ENCODE peak calls at places on chromosome 20, in four cellular contexts. K is IMR-90, Z is H9, L is H1. V is an unnamed sample.

GRCh38 chr20:31542201-31542842 is 28.1 kb downstream of the HM13 start:
- DNase-seq in L (no peak), Z (no peak), K (no peak), V (no peak)

GRCh38 chr20:49381558-49382493 is 100.6 kb downstream of the KCNB1 start:
- DNase-seq in Z (no peak), K (peak; percentile 10), L (no peak), V (no peak)

GRCh38 chr20:60046011-60046413 is 87.8 kb downstream of the CDH26 start:
- DNase-seq in L (no peak), Z (no peak), K (peak; percentile 72), V (no peak)

GRCh38 chr20:60071965-60072364 is 113.7 kb downstream of the CDH26 start:
- DNase-seq in K (peak; percentile 9), L (no peak), Z (no peak), V (no peak)

GRCh38 chr20:40738976-40739375 is 49.9 kb upstream of the MAFB start:
- DNase-seq in L (no peak), K (no peak), Z (no peak), V (no peak)

GRCh38 chr20:9031951-9032350 is 36.9 kb upstream of the PLCB4 start:
- DNase-seq in K (peak; percentile 69), L (no peak), Z (no peak), V (no peak)

GRCh38 chr20:37407573-37408002 is 61.6 kb downstream of the SRC start:
- DNase-seq in Z (no peak), L (no peak), K (no peak), V (no peak)

GRCh38 chr20:56259948-56260347 is 11.4 kb downstream of the MC3R start:
- DNase-seq in Z (no peak), L (no peak), K (no peak), V (no peak)

GRCh38 chr20:58102744-58103516 is 125.5 kb downstream of the ANKRD60 start:
- DNase-seq in L (no peak), K (no peak), Z (no peak), V (no peak)
- H3K56ac ChIP-seq in L (no peak overlapping the region), K (no peak overlapping the region), Z (no peak overlapping the region), V (no peak overlapping the region)

GRCh38 chr20:15163632-15164031 is 826.2 kb upstream of the FLRT3 start:
- DNase-seq in K (no peak), Z (no peak), L (no peak), V (no peak)
- H4K5ac ChIP-seq in K (no peak overlapping the region), Z (no peak overlapping the region), L (no peak overlapping the region), V (no peak overlapping the region)

DNA sequence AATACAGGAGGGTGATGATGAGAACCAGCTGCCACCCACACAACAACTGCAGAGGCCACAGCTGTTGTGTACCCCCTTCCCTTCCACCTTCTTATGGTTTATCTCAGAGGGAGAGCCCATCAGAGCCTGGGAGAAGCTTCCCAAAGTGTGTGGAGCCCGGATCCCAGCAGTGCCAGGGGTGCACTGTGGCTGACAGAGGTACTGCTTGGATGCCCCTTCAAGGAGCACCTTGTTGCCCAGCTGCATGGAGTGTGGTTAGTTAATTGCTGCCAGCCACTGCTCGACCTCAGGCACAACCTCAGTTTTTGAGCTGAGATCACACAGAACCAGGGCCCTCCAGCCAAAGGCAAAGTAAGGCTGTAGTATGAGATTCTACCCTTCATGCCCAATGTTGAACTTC is 13.0 kb downstream of the PI3 start:
- DNase-seq in K (no peak), L (no peak), Z (no peak), V (no peak)
- H3K56ac ChIP-seq in K (no peak overlapping the region), L (no peak overlapping the region), Z (no peak overlapping the region), V (no peak overlapping the region)

DNA sequence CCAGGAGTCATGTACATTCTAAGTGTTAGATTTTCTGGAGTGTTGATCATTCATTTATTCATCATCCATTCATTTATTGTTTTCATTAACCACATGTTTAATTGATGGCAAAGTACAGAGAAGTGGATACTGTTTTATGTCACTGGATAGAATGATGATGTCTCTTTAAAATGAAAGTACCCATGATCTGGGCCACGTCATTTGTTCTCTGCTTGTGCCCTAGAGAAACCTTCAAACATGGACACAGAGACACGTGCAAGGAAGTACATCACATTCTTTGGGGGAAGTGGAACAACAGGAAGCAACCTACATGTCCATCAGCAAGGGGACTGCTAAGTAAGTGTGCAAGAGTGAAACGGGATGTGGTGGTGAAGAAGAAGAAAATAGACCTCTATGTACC is 75.8 kb upstream of the TSHZ2 start:
- DNase-seq in K (no peak), Z (no peak), L (no peak), V (no peak)
- H4K5ac ChIP-seq in K (no peak overlapping the region), Z (no peak overlapping the region), L (no peak overlapping the region), V (no peak overlapping the region)

DNA sequence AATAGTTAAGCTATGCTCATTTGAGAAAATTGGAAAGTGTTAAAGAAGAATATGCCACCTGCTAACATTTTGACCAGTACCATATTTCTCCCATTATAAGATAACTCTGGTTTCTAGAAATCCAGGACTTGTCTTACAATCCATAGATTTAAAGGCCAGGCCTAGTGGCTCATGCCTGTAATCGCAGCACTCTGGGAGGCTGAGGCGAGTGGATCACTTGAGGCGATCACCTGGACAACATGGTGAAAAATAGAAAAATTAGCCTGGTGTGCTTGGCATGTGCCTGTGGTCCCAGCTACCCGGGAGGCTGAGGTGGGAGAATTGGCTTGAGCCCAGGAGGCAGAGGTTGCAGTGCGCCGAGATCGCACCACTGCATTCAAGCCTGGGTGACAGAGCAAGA is 26.7 kb upstream of the MAPRE1 start:
- DNase-seq in Z (no peak), L (no peak), K (no peak), V (no peak)
- H3K56ac ChIP-seq in Z (no peak overlapping the region), L (no peak overlapping the region), K (no peak overlapping the region), V (no peak overlapping the region)

DNA sequence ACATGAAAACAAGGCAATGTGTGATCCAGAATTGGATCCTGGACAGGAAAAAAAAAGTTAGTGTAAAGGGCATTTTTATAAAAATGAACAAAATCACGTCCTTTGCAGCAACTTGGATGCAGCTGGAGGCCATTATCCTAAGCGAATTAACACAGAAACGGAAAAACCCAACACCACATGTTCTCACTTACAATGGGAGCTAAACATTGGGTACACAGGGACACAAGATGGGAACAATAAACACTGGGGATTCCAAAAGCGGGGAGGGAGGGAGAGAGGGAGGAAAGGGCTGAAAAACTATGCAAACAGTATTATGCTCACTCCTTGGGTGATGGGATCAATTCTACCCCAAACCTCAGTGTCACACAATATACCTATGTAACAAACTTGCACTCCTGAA is 91.4 kb upstream of the BTBD3 start:
- DNase-seq in K (no peak), Z (no peak), L (no peak), V (no peak)
- H4K5ac ChIP-seq in K (no peak overlapping the region), Z (no peak overlapping the region), L (no peak overlapping the region), V (no peak overlapping the region)

DNA sequence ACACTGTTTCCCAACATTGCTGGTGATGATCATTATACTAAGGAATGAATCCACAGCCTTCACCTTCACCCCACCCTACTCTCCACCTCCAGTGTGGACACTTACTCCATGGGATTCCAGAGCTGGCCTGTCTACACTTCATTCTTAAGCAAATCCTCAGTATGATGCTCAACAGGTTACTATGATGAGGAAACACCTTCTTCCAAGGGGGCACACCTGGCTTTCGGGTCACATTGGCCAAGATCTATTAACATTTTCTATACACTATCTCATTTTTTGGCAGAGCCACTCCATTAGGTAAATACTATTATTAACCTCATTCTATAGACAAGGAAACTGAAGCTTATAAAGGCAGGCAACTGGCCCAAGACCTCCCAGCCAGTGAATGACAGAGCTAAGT is 8.0 kb upstream of the EPPIN start:
- DNase-seq in Z (no peak), L (no peak), K (no peak), V (no peak)
- H3K56ac ChIP-seq in Z (no peak overlapping the region), L (no peak overlapping the region), K (no peak overlapping the region), V (no peak overlapping the region)

GRCh38 chr20:51094221-51094620 is 71.3 kb upstream of the KCNG1 start:
- DNase-seq in L (no peak), K (no peak), Z (no peak), V (no peak)

GRCh38 chr20:51096571-51097267 is 73.8 kb upstream of the KCNG1 start:
- DNase-seq in K (no peak), Z (no peak), L (no peak), V (no peak)

GRCh38 chr20:51095755-51096509 is 73.0 kb upstream of the KCNG1 start:
- DNase-seq in K (no peak), Z (no peak), L (no peak), V (peak; percentile 86)

GRCh38 chr20:51100617-51101016 is 77.7 kb upstream of the KCNG1 start:
- DNase-seq in L (no peak), K (no peak), Z (no peak), V (no peak)

GRCh38 chr20:51097334-51098176 is 74.6 kb upstream of the KCNG1 start:
- DNase-seq in K (no peak), Z (no peak), L (no peak), V (no peak)
- H4K5ac ChIP-seq in K (no peak overlapping the region), Z (no peak overlapping the region), L (no peak overlapping the region), V (no peak overlapping the region)

DNA sequence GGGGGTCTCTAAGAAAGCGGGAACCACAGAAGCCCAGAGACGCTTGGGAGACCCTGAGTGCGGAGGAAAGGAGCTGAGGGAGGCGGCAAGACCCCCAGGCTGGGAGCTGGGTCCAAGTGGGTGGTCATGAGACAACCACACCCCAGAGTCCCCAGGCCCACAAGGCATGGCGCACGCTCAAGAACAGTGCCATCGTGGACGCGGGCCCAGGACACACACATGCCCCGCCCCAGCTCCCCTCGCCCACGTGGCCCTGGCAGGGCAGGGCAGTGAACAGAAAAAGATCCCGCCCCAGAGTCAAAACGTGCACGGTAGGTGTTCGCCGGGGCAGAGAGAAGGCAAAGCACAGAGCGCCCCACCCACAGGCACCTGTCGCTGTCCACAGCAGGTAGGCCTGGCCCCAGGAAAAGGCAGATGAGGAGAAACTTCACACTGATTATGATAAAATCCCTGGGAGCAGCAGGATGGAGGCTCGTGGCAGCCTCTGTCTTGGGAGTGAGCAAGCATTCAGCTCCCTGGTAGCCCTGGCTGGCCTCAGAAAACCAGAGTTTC is 50.0 kb downstream of the BPIFB1 start:
- DNase-seq in L (no peak), Z (no peak), K (no peak), V (no peak)
- H3K56ac ChIP-seq in L (no peak overlapping the region), Z (no peak overlapping the region), K (no peak overlapping the region), V (no peak overlapping the region)

V was measured in mesendoderm.